ENCODE peak calls at places on chromosomes 5 and 9, in four cellular contexts. One of them, this sample, is unnamed.

GRCh38 chr9:77218612-77219011 is 41.3 kb downstream of the VPS13A start:
- DNase-seq in T-helper 2 cell: no peak
- DNase-seq in GM13976: no peak
- DNase-seq in pancreas: no peak
- DNase-seq in this sample: no peak

GRCh38 chr5:591746-592145 is 20.4 kb upstream of the CEP72 start:
- DNase-seq in GM13976: no peak
- DNase-seq in pancreas: no peak
- DNase-seq in T-helper 2 cell: no peak
- DNase-seq in this sample: peak; percentile 6

GRCh38 chr5:93621340-93621872 is 38.4 kb downstream of the NR2F1 start:
- DNase-seq in pancreas: peak; percentile 90
- DNase-seq in T-helper 2 cell: no peak
- DNase-seq in GM13976: no peak
- DNase-seq in this sample: peak; percentile 97

GRCh38 chr5:163915481-163915961 is 410.1 kb downstream of the MAT2B start:
- DNase-seq in pancreas: no peak
- DNase-seq in T-helper 2 cell: no peak
- DNase-seq in GM13976: peak; percentile 8
- DNase-seq in this sample: no peak

GRCh38 chr9:95132406-95133350 is 184.8 kb downstream of the FANCC start:
- DNase-seq in GM13976: no peak
- DNase-seq in T-helper 2 cell: no peak
- DNase-seq in pancreas: no peak
- DNase-seq in this sample: peak; percentile 65

GRCh38 chr5:3346111-3346820 is 249.4 kb upstream of the IRX1 start:
- DNase-seq in GM13976: no peak
- DNase-seq in T-helper 2 cell: no peak
- DNase-seq in pancreas: no peak
- DNase-seq in this sample: no peak

GRCh38 chr5:125485003-125485641 is 738.7 kb upstream of the ZNF608 start:
- DNase-seq in T-helper 2 cell: no peak
- DNase-seq in GM13976: no peak
- DNase-seq in pancreas: no peak
- DNase-seq in this sample: no peak

GRCh38 chr5:35851282-35851681 is 5.4 kb upstream of the IL7R start:
- DNase-seq in pancreas: no peak
- DNase-seq in GM13976: no peak
- DNase-seq in T-helper 2 cell: no peak
- DNase-seq in this sample: no peak

GRCh38 chr9:95936579-95937075 is 61.1 kb downstream of the ERCC6L2 start:
- DNase-seq in pancreas: no peak
- DNase-seq in T-helper 2 cell: no peak
- DNase-seq in GM13976: no peak
- DNase-seq in this sample: no peak

GRCh38 chr5:135051399-135051798 is 17.4 kb upstream of the PITX1 start:
- DNase-seq in GM13976: no peak
- DNase-seq in pancreas: no peak
- DNase-seq in T-helper 2 cell: no peak
- DNase-seq in this sample: no peak

GRCh38 chr5:161271816-161272215 is 274.7 kb downstream of the GABRB2 start:
- DNase-seq in GM13976: no peak
- DNase-seq in pancreas: no peak
- DNase-seq in T-helper 2 cell: no peak
- DNase-seq in this sample: no peak

This sample was measured in WERI-Rb-1.